ENCODE peak calls at places on chromosomes 6 and 20, in seven cellular contexts. R is activated CD4-positive, alpha-beta T cell treated with anti-CD3 and anti-CD28 coated beads, Interleukin-2, amount 50 U/mL, for 48 hours; K is choroid plexus epithelial cell; F is activated CD8-positive, alpha-beta memory T cell treated with anti-CD3 and anti-CD28 coated beads, Interleukin-2, amount 10 ng/mL, durations not matched to agents 7 days and 5 days; G is SK-N-SH; B is NCI-H1436; S is NCI-H1105. W is an unnamed sample.

GRCh38 chr20:47432251-47433210 is 69.2 kb upstream of the NCOA3 start:
- DNase-seq in R (no peak), K (no peak), F (no peak), G (no peak), B (no peak), S (no peak), W (no peak)

GRCh38 chr6:15870354-15871043 is 207.7 kb upstream of the DTNBP1 start:
- DNase-seq in R (no peak), K (peak), F (no peak), G (peak), B (no peak), S (no peak), W (no peak)

GRCh38 chr6:158354509-158354877 is 42.2 kb downstream of the TULP4 start:
- DNase-seq in R (no peak), K (no peak), F (no peak), G (no peak), B (no peak), S (no peak), W (no peak)

GRCh38 chr6:131778134-131778533 is 29.7 kb upstream of the ENPP1 start:
- DNase-seq in R (no peak), K (no peak), F (no peak), G (no peak), B (no peak), S (no peak), W (no peak)

GRCh38 chr20:24163501-24163900 is 174.9 kb upstream of the GGTLC1 start:
- DNase-seq in R (no peak), K (peak), F (no peak), G (no peak), B (no peak), S (no peak), W (no peak)

GRCh38 chr6:52415917-52416628 is 4.1 kb upstream of the EFHC1 start:
- DNase-seq in R (no peak), K (peak), F (no peak), G (no peak), B (no peak), S (no peak), W (no peak)

GRCh38 chr20:54029176-54029575 is 41.2 kb downstream of the BCAS1 start:
- DNase-seq in R (no peak), K (no peak), F (no peak), G (no peak), B (no peak), S (no peak), W (no peak)

GRCh38 chr6:27334141-27334540 is 22.1 kb upstream of the POM121L2 start:
- DNase-seq in R (no peak), K (no peak), F (no peak), G (no peak), B (no peak), S (no peak), W (no peak)

GRCh38 chr6:154276810-154277577 is 79.6 kb downstream of the IPCEF1 start:
- DNase-seq in R (no peak), K (peak), F (no peak), G (peak), B (peak), S (peak), W (no peak)

GRCh38 chr6:3377536-3378397 is 79.1 kb downstream of the SLC22A23 start:
- DNase-seq in R (no peak), K (peak), F (no peak), G (no peak), B (no peak), S (no peak), W (no peak)

GRCh38 chr6:49384913-49385312 is 78.1 kb downstream of the MMUT start:
- DNase-seq in R (no peak), K (peak), F (no peak), G (no peak), B (no peak), S (no peak), W (no peak)

GRCh38 chr6:30533460-30534294 is 22.6 kb downstream of the GNL1 start:
- DNase-seq in R (no peak), K (no peak), F (peak), G (no peak), B (no peak), S (no peak), W (no peak)

GRCh38 chr20:41601742-41602141 is 16.4 kb downstream of the CHD6 start:
- DNase-seq in R (no peak), K (no peak), F (no peak), G (no peak), B (no peak), S (no peak), W (no peak)